ENCODE peak calls at places on chromosome 10, in four cellular contexts. One of them, this sample, is unnamed.

GRCh38 chr10:34139559-34139958 is 675.5 kb downstream of the PARD3 start:
- DNase-seq in bronchial epithelial cell: peak; percentile 35
- DNase-seq in mesothelial cell of epicardium: no peak
- DNase-seq in mammary epithelial cell: no peak
- DNase-seq in this sample: peak; percentile 61

GRCh38 chr10:6647811-6648526 is 67.9 kb upstream of the PRKCQ start:
- DNase-seq in mammary epithelial cell: peak; percentile 43
- DNase-seq in bronchial epithelial cell: peak; percentile 52
- DNase-seq in mesothelial cell of epicardium: peak; percentile 55
- DNase-seq in this sample: peak; percentile 59

GRCh38 chr10:112774808-112775207 is 175.2 kb upstream of the TCF7L2 start:
- DNase-seq in mesothelial cell of epicardium: no peak
- DNase-seq in mammary epithelial cell: no peak
- DNase-seq in bronchial epithelial cell: no peak
- DNase-seq in this sample: no peak

GRCh38 chr10:4541292-4541691 is 284.7 kb upstream of the AKR1E2 start:
- DNase-seq in mammary epithelial cell: peak; percentile 97
- DNase-seq in mesothelial cell of epicardium: no peak
- DNase-seq in bronchial epithelial cell: peak; percentile 99
- DNase-seq in this sample: peak; percentile 96

GRCh38 chr10:75542084-75542483 is 110.7 kb downstream of the LRMDA start:
- DNase-seq in mesothelial cell of epicardium: no peak
- DNase-seq in bronchial epithelial cell: no peak
- DNase-seq in mammary epithelial cell: no peak
- DNase-seq in this sample: no peak

GRCh38 chr10:65128277-65128676 is 1607.1 kb downstream of the REEP3 start:
- DNase-seq in mesothelial cell of epicardium: no peak
- DNase-seq in bronchial epithelial cell: no peak
- DNase-seq in mammary epithelial cell: no peak
- DNase-seq in this sample: no peak

GRCh38 chr10:119316729-119317097 is 109.3 kb downstream of the GRK5 start:
- DNase-seq in mesothelial cell of epicardium: no peak
- DNase-seq in bronchial epithelial cell: peak; percentile 79
- DNase-seq in mammary epithelial cell: peak; percentile 63
- DNase-seq in this sample: peak; percentile 84

GRCh38 chr10:48671914-48672595 is 12.6 kb upstream of the WDFY4 start:
- DNase-seq in bronchial epithelial cell: no peak
- DNase-seq in mesothelial cell of epicardium: no peak
- DNase-seq in mammary epithelial cell: no peak
- DNase-seq in this sample: no peak

GRCh38 chr10:127148933-127149220 is 47.5 kb downstream of the INSYN2A start:
- DNase-seq in bronchial epithelial cell: peak; percentile 95
- DNase-seq in mammary epithelial cell: peak; percentile 86
- DNase-seq in mesothelial cell of epicardium: no peak
- DNase-seq in this sample: peak; percentile 85

GRCh38 chr10:58851606-58852005 is 324.8 kb upstream of the PHYHIPL start:
- DNase-seq in mesothelial cell of epicardium: no peak
- DNase-seq in bronchial epithelial cell: peak; percentile 21
- DNase-seq in mammary epithelial cell: peak; percentile 18
- DNase-seq in this sample: peak; percentile 40

GRCh38 chr10:71621783-71622526 is 97.6 kb downstream of the C10orf105 start:
- DNase-seq in mammary epithelial cell: peak; percentile 17
- DNase-seq in bronchial epithelial cell: peak; percentile 17
- DNase-seq in mesothelial cell of epicardium: peak; percentile 55
- DNase-seq in this sample: peak; percentile 39

GRCh38 chr10:22733992-22734391 is 19.6 kb upstream of the PIP4K2A start:
- DNase-seq in bronchial epithelial cell: no peak
- DNase-seq in mesothelial cell of epicardium: no peak
- DNase-seq in mammary epithelial cell: no peak
- DNase-seq in this sample: no peak

GRCh38 chr10:62443866-62444265 is 69.7 kb downstream of the ZNF365 start:
- DNase-seq in mammary epithelial cell: no peak
- DNase-seq in mesothelial cell of epicardium: no peak
- DNase-seq in bronchial epithelial cell: no peak
- DNase-seq in this sample: no peak

GRCh38 chr10:124152781-124153600 is 59.6 kb upstream of the CHST15 start:
- DNase-seq in bronchial epithelial cell: peak; percentile 96
- DNase-seq in mammary epithelial cell: peak; percentile 98
- DNase-seq in mesothelial cell of epicardium: no peak
- DNase-seq in this sample: peak; percentile 99

GRCh38 chr10:52451817-52452216 is 137.7 kb downstream of the DKK1 start:
- DNase-seq in bronchial epithelial cell: peak; percentile 96
- DNase-seq in mammary epithelial cell: peak; percentile 88
- DNase-seq in mesothelial cell of epicardium: no peak
- DNase-seq in this sample: peak; percentile 88

GRCh38 chr10:64576497-64576896 is 1055.3 kb downstream of the REEP3 start:
- DNase-seq in mammary epithelial cell: no peak
- DNase-seq in mesothelial cell of epicardium: no peak
- DNase-seq in bronchial epithelial cell: no peak
- DNase-seq in this sample: no peak

GRCh38 chr10:110530131-110530831 is 32.6 kb downstream of the DUSP5 start:
- DNase-seq in mesothelial cell of epicardium: peak; percentile 67
- DNase-seq in mammary epithelial cell: peak; percentile 58
- DNase-seq in bronchial epithelial cell: peak; percentile 47
- DNase-seq in this sample: peak; percentile 77

GRCh38 chr10:70765794-70766594 is 19.2 kb downstream of the TBATA start:
- DNase-seq in bronchial epithelial cell: no peak
- DNase-seq in mesothelial cell of epicardium: no peak
- DNase-seq in mammary epithelial cell: no peak
- DNase-seq in this sample: no peak

GRCh38 chr10:122468923-122469781 is 7.8 kb downstream of the HTRA1 start:
- DNase-seq in mesothelial cell of epicardium: no peak
- DNase-seq in mammary epithelial cell: peak; percentile 99
- DNase-seq in bronchial epithelial cell: peak; percentile 98
- DNase-seq in this sample: peak; percentile 99

GRCh38 chr10:91694170-91694794 is 61.4 kb upstream of the PPP1R3C start:
- DNase-seq in bronchial epithelial cell: peak; percentile 61
- DNase-seq in mammary epithelial cell: peak; percentile 48
- DNase-seq in mesothelial cell of epicardium: no peak
- DNase-seq in this sample: peak; percentile 83

GRCh38 chr10:117685431-117685830 is 142.9 kb downstream of the EMX2 start:
- DNase-seq in mammary epithelial cell: no peak
- DNase-seq in mesothelial cell of epicardium: no peak
- DNase-seq in bronchial epithelial cell: no peak
- DNase-seq in this sample: no peak

GRCh38 chr10:117684211-117684610 is 141.7 kb downstream of the EMX2 start:
- DNase-seq in mesothelial cell of epicardium: no peak
- DNase-seq in bronchial epithelial cell: no peak
- DNase-seq in mammary epithelial cell: no peak
- DNase-seq in this sample: no peak

GRCh38 chr10:117686606-117687005 is 144.1 kb downstream of the EMX2 start:
- DNase-seq in mammary epithelial cell: no peak
- DNase-seq in bronchial epithelial cell: no peak
- DNase-seq in mesothelial cell of epicardium: no peak
- DNase-seq in this sample: no peak

GRCh38 chr10:117688358-117688757 is 145.8 kb downstream of the EMX2 start:
- DNase-seq in bronchial epithelial cell: no peak
- DNase-seq in mesothelial cell of epicardium: no peak
- DNase-seq in mammary epithelial cell: no peak
- DNase-seq in this sample: no peak

DNA sequence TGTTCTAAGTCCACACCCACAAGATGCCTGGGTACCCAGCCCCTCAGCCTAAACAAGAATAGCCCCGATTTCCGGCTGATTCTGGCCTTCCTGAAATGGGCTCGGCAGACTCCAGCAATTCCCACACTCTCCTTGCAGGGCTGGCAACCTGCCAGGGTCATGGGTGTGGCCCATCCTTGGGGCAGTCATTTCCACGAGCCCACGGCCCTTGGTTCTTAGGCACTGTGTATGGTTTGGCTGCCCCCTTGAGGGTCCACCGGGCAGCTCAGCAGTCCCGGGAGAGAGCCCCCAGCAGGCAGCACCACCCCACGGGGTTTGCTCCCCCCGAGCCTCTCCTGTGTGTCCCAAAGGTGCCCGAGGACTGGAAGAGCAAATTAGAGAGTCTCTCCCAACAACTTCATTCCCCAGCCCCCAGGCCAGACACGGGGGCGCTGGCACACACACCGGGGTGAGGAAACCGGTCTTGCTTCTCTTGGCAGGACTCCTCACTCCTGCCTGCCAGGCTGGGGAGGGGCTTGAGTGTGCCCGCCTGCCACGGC is 142.2 kb downstream of the EMX2 start:
- DNase-seq in mammary epithelial cell: no peak
- DNase-seq in bronchial epithelial cell: no peak
- DNase-seq in mesothelial cell of epicardium: peak; percentile 42
- DNase-seq in this sample: peak; percentile 91
- TF ChIP-seq CTCF in mammary epithelial cell: peak; percentile 36
- TF ChIP-seq CTCF in bronchial epithelial cell: no peak
- TF ChIP-seq CTCF in mesothelial cell of epicardium: no peak
- TF ChIP-seq CTCF in this sample: peak; percentile 40

GRCh38 chr10:89339860-89340259 is 12.1 kb downstream of the IFIT3 start:
- DNase-seq in mesothelial cell of epicardium: no peak
- DNase-seq in mammary epithelial cell: no peak
- DNase-seq in bronchial epithelial cell: no peak
- DNase-seq in this sample: no peak

GRCh38 chr10:89341136-89341535 is 13.3 kb downstream of the IFIT3 start:
- DNase-seq in bronchial epithelial cell: no peak
- DNase-seq in mesothelial cell of epicardium: no peak
- DNase-seq in mammary epithelial cell: no peak
- DNase-seq in this sample: no peak

GRCh38 chr10:89346264-89346971 is 18.6 kb downstream of the IFIT3 start:
- DNase-seq in mammary epithelial cell: peak; percentile 57
- DNase-seq in bronchial epithelial cell: peak; percentile 86
- DNase-seq in mesothelial cell of epicardium: no peak
- DNase-seq in this sample: peak; percentile 92

GRCh38 chr10:89338717-89339116 is 10.9 kb downstream of the IFIT3 start:
- DNase-seq in mammary epithelial cell: no peak
- DNase-seq in mesothelial cell of epicardium: no peak
- DNase-seq in bronchial epithelial cell: no peak
- DNase-seq in this sample: no peak

GRCh38 chr10:89342219-89342966 is 14.6 kb downstream of the IFIT3 start:
- DNase-seq in mesothelial cell of epicardium: no peak
- DNase-seq in mammary epithelial cell: peak; percentile 54
- DNase-seq in bronchial epithelial cell: peak; percentile 58
- DNase-seq in this sample: peak; percentile 81
- TF ChIP-seq CTCF in mesothelial cell of epicardium: no peak
- TF ChIP-seq CTCF in mammary epithelial cell: no peak
- TF ChIP-seq CTCF in bronchial epithelial cell: no peak
- TF ChIP-seq CTCF in this sample: no peak

GRCh38 chr10:14904316-14904732 is 25.7 kb downstream of the SUV39H2 start:
- DNase-seq in mesothelial cell of epicardium: no peak
- DNase-seq in bronchial epithelial cell: peak; percentile 29
- DNase-seq in mammary epithelial cell: no peak
- DNase-seq in this sample: peak; percentile 39
- TF ChIP-seq CTCF in mesothelial cell of epicardium: peak; percentile 55
- TF ChIP-seq CTCF in bronchial epithelial cell: peak; percentile 48
- TF ChIP-seq CTCF in mammary epithelial cell: peak; percentile 62
- TF ChIP-seq CTCF in this sample: peak; percentile 39

GRCh38 chr10:131735577-131735976 is 165.2 kb upstream of the PPP2R2D start:
- DNase-seq in mammary epithelial cell: no peak
- DNase-seq in mesothelial cell of epicardium: no peak
- DNase-seq in bronchial epithelial cell: no peak
- DNase-seq in this sample: no peak
- TF ChIP-seq CTCF in mammary epithelial cell: no peak
- TF ChIP-seq CTCF in mesothelial cell of epicardium: no peak
- TF ChIP-seq CTCF in bronchial epithelial cell: no peak
- TF ChIP-seq CTCF in this sample: no peak

GRCh38 chr10:116278832-116279231 is 5.8 kb upstream of the GFRA1 start:
- DNase-seq in mesothelial cell of epicardium: no peak
- DNase-seq in bronchial epithelial cell: no peak
- DNase-seq in mammary epithelial cell: no peak
- DNase-seq in this sample: no peak

GRCh38 chr10:116270691-116271592 is 2.1 kb downstream of the GFRA1 start:
- DNase-seq in mesothelial cell of epicardium: peak; percentile 53
- DNase-seq in mammary epithelial cell: no peak
- DNase-seq in bronchial epithelial cell: no peak
- DNase-seq in this sample: no peak

GRCh38 chr10:116272497-116273221 is at the start of gene GFRA1:
- DNase-seq in mesothelial cell of epicardium: peak; percentile 65
- DNase-seq in bronchial epithelial cell: no peak
- DNase-seq in mammary epithelial cell: no peak
- DNase-seq in this sample: no peak

GRCh38 chr10:116271593-116272496 is 1.2 kb downstream of the GFRA1 start:
- DNase-seq in bronchial epithelial cell: no peak
- DNase-seq in mesothelial cell of epicardium: peak; percentile 55
- DNase-seq in mammary epithelial cell: no peak
- DNase-seq in this sample: no peak

GRCh38 chr10:116274141-116274861 is 1.3 kb upstream of the GFRA1 start:
- DNase-seq in bronchial epithelial cell: no peak
- DNase-seq in mesothelial cell of epicardium: peak; percentile 52
- DNase-seq in mammary epithelial cell: no peak
- DNase-seq in this sample: no peak
- TF ChIP-seq CTCF in bronchial epithelial cell: no peak
- TF ChIP-seq CTCF in mesothelial cell of epicardium: no peak
- TF ChIP-seq CTCF in mammary epithelial cell: no peak
- TF ChIP-seq CTCF in this sample: no peak

GRCh38 chr10:98030093-98030821 is at the start of gene CRTAC1:
- DNase-seq in mesothelial cell of epicardium: peak; percentile 73
- DNase-seq in mammary epithelial cell: no peak
- DNase-seq in bronchial epithelial cell: no peak
- DNase-seq in this sample: no peak
- TF ChIP-seq CTCF in mesothelial cell of epicardium: no peak
- TF ChIP-seq CTCF in mammary epithelial cell: no peak
- TF ChIP-seq CTCF in bronchial epithelial cell: no peak
- TF ChIP-seq CTCF in this sample: no peak

GRCh38 chr10:80529604-80530003 is 8.1 kb upstream of the SH2D4B start:
- DNase-seq in mammary epithelial cell: no peak
- DNase-seq in bronchial epithelial cell: no peak
- DNase-seq in mesothelial cell of epicardium: no peak
- DNase-seq in this sample: no peak

GRCh38 chr10:80528901-80529300 is 8.8 kb upstream of the SH2D4B start:
- DNase-seq in mesothelial cell of epicardium: no peak
- DNase-seq in mammary epithelial cell: no peak
- DNase-seq in bronchial epithelial cell: no peak
- DNase-seq in this sample: no peak

GRCh38 chr10:80532571-80532970 is 5.1 kb upstream of the SH2D4B start:
- DNase-seq in mammary epithelial cell: no peak
- DNase-seq in mesothelial cell of epicardium: no peak
- DNase-seq in bronchial epithelial cell: no peak
- DNase-seq in this sample: no peak

GRCh38 chr10:80530251-80530650 is 7.5 kb upstream of the SH2D4B start:
- DNase-seq in bronchial epithelial cell: peak; percentile 64
- DNase-seq in mesothelial cell of epicardium: no peak
- DNase-seq in mammary epithelial cell: no peak
- DNase-seq in this sample: peak; percentile 72

DNA sequence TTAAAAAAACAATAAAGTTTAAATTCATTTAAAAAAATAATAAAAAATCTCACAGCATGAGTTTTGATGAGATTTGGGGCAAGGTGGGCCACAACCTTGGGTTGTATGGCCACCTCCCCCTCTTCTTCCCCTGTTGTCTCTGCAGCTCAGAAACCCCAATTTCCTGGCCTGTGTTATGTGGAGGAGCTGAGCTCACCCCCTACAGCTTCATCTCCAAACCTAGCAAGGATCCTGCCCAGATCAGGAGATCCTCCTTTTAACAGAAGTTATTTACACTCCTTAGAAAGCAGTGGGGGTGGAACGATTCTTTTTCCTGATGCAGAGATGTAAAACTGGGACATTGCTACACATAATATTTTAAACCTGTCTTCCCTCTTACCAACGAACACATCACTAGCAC is 6.9 kb upstream of the SH2D4B start:
- DNase-seq in mesothelial cell of epicardium: no peak
- DNase-seq in mammary epithelial cell: no peak
- DNase-seq in bronchial epithelial cell: no peak
- DNase-seq in this sample: no peak
- TF ChIP-seq CTCF in mesothelial cell of epicardium: no peak
- TF ChIP-seq CTCF in mammary epithelial cell: no peak
- TF ChIP-seq CTCF in bronchial epithelial cell: no peak
- TF ChIP-seq CTCF in this sample: no peak